ENCODE peak calls at places on chromosomes 1 and 21, in eight cellular contexts. R, L, E, G, A, Z, W and C are unnamed samples.
A peak's percentile ranks its signal among the peaks of the same experiment; 100 is the strongest.

GRCh38 chr21:34926784-34927548 is 122.1 kb downstream of the RUNX1 start:
- DNase-seq in G (peak; percentile 63), L (no peak), W (no peak), Z (no peak), R (no peak), E (peak; percentile 43), A (peak; percentile 44), C (no peak)

GRCh38 chr1:51423098-51423821 is 92.9 kb upstream of the TTC39A start:
- DNase-seq in Z (no peak), W (no peak), E (no peak), R (no peak), L (no peak), A (no peak), G (peak; percentile 58), C (no peak)

GRCh38 chr1:51569284-51570062 is 47.4 kb upstream of the OSBPL9 start:
- DNase-seq in A (peak; percentile 77), L (no peak), W (no peak), E (peak; percentile 45), G (peak; percentile 51), R (peak; percentile 87), Z (no peak), C (peak; percentile 86)

GRCh38 chr1:44596511-44596910 is 77.8 kb downstream of the TMEM53 start:
- DNase-seq in A (no peak), E (no peak), W (no peak), R (no peak), G (no peak), L (no peak), Z (no peak), C (no peak)

GRCh38 chr1:13801232-13801631 is 101.2 kb downstream of the PRDM2 start:
- DNase-seq in W (no peak), L (no peak), A (no peak), Z (no peak), R (no peak), E (no peak), G (peak; percentile 26), C (no peak)

GRCh38 chr1:45016767-45017166 is 4.7 kb downstream of the UROD start:
- DNase-seq in E (no peak), R (no peak), L (no peak), Z (no peak), W (no peak), G (no peak), A (no peak), C (no peak)

GRCh38 chr21:41868062-41868710 is 11.0 kb downstream of the PRDM15 start:
- DNase-seq in G (no peak), R (no peak), W (no peak), E (no peak), A (peak; percentile 20), Z (no peak), L (no peak), C (peak; percentile 86)

GRCh38 chr21:36643374-36644250 is 55.3 kb upstream of the SIM2 start:
- DNase-seq in Z (no peak), R (no peak), E (no peak), W (no peak), G (no peak), L (no peak), A (no peak), C (no peak)

GRCh38 chr1:229597877-229598276 is 28.0 kb downstream of the TAF5L start:
- DNase-seq in W (no peak), L (no peak), E (no peak), Z (no peak), R (no peak), G (peak; percentile 10), A (peak; percentile 16), C (no peak)

GRCh38 chr1:98421098-98421460 is 240.4 kb upstream of the SNX7 start:
- DNase-seq in Z (no peak), G (no peak), R (no peak), L (no peak), A (no peak), E (no peak), W (no peak), C (no peak)

GRCh38 chr1:6936308-6936675 is 151.0 kb downstream of the CAMTA1 start:
- DNase-seq in R (no peak), Z (no peak), W (no peak), A (no peak), L (no peak), G (no peak), E (no peak), C (no peak)

DNA sequence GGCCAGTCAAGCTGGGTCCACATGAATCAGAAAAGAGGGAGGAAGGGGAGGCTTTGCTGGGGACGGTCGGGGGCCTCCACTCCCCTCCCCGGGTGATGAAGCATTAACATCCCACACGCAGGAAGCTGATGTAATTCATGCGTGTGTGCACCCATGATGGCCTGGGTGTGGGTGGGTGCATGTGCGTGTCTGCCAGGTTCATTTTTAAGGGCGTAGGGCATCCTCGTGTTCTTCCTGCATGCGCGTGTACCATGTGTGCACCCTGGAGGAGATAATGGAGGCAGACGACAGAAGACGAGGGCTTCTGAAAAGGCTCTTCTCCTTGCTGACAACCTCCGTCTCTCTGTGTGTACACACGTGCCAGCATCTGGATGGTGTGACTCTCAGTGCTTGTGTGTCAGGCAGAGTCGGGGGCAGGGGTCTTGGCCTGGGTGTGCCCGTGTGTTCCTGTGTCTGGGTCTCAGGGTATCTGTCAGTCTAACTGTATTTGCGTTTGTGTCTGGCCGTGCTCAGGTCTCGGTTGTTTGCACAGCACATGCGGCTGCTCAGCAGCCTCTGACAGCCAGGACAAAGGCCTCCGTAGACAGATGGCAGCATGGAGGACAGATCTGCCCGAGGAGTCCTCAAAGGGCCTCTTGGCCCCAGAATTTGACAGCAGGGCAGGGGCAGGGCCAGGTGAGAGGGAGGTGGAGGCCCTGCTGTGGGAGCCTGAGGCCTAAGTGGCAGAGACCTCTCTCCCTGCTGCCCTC is 2.4 kb downstream of the RAP1GAP start:
- DNase-seq in G (no peak), E (peak; percentile 34), L (no peak), A (no peak), R (no peak), W (no peak), Z (no peak), C (no peak)
- TF ChIP-seq CTCF in G (no peak), E (no peak), L (no peak), A (no peak), R (no peak), W (no peak), Z (no peak), C (no peak)

GRCh38 chr1:203028784-203029553 is 2.7 kb downstream of the PPFIA4 start:
- DNase-seq in W (no peak), R (no peak), E (no peak), L (no peak), Z (peak; percentile 68), A (no peak), G (peak; percentile 26), C (no peak)

GRCh38 chr1:203025721-203026665 is at the start of gene PPFIA4:
- DNase-seq in E (peak; percentile 86), G (peak; percentile 91), R (peak; percentile 84), A (peak; percentile 80), L (peak; percentile 87), W (peak; percentile 89), Z (peak; percentile 89), C (peak; percentile 41)

GRCh38 chr1:203028067-203028783 is 1.9 kb downstream of the PPFIA4 start:
- DNase-seq in E (no peak), W (peak; percentile 18), R (no peak), A (no peak), G (peak; percentile 29), L (no peak), Z (peak; percentile 53), C (no peak)

GRCh38 chr1:203031467-203031866 is 5.2 kb downstream of the PPFIA4 start:
- DNase-seq in W (no peak), R (no peak), Z (no peak), L (no peak), A (no peak), G (no peak), E (no peak), C (no peak)

GRCh38 chr1:203026666-203027663 is 674 bp downstream of the PPFIA4 start:
- DNase-seq in Z (peak; percentile 70), R (no peak), E (no peak), L (no peak), W (peak; percentile 46), A (no peak), G (no peak), C (no peak)
- H3K4me3 ChIP-seq in Z (peak overlapping the region; percentile 54), R (peak overlapping the region; percentile 60), E (no peak overlapping the region), L (peak overlapping the region; percentile 79), W (peak overlapping the region; percentile 42), A (peak overlapping the region; percentile 55), G (peak overlapping the region; percentile 89), C (peak overlapping the region; percentile 71)

GRCh38 chr1:212649020-212649419 is 40.5 kb downstream of the ATF3 start:
- DNase-seq in A (no peak), R (no peak), G (peak; percentile 22), W (no peak), Z (no peak), E (no peak), L (no peak), C (no peak)

GRCh38 chr1:212651977-212652376 is 43.4 kb downstream of the ATF3 start:
- DNase-seq in A (no peak), Z (no peak), L (no peak), G (no peak), W (no peak), R (no peak), E (no peak), C (no peak)

GRCh38 chr1:212648431-212648830 is 39.9 kb downstream of the ATF3 start:
- DNase-seq in Z (no peak), R (no peak), L (no peak), G (no peak), W (no peak), A (no peak), E (no peak), C (no peak)

GRCh38 chr1:212651521-212651920 is 43.0 kb downstream of the ATF3 start:
- DNase-seq in Z (no peak), A (no peak), E (no peak), G (peak; percentile 20), W (no peak), R (no peak), L (no peak), C (no peak)

DNA sequence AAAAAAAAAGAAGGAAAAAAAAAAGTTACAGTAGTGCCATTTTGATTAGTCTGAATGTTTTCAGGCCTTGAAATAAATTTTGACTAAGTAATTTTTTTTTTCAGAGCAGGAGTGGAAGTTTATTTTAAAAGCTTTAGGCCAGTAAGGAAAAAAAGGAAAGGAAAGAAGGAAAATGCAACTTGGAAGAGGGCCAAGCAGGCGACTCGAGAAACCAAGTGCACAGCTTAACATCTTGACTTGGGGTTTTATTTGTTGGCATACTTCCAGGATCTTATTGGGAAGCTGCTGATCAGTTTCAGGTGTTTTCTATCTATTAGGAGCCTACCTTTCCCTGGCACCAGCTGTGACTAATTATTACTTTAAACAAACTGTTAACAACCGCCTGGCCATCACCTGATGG is 41.7 kb downstream of the ATF3 start:
- DNase-seq in G (no peak), A (no peak), W (no peak), Z (no peak), E (no peak), R (no peak), L (no peak), C (no peak)
- TF ChIP-seq CTCF in G (no peak), A (no peak), W (no peak), Z (no peak), E (no peak), R (no peak), L (no peak), C (no peak)

DNA sequence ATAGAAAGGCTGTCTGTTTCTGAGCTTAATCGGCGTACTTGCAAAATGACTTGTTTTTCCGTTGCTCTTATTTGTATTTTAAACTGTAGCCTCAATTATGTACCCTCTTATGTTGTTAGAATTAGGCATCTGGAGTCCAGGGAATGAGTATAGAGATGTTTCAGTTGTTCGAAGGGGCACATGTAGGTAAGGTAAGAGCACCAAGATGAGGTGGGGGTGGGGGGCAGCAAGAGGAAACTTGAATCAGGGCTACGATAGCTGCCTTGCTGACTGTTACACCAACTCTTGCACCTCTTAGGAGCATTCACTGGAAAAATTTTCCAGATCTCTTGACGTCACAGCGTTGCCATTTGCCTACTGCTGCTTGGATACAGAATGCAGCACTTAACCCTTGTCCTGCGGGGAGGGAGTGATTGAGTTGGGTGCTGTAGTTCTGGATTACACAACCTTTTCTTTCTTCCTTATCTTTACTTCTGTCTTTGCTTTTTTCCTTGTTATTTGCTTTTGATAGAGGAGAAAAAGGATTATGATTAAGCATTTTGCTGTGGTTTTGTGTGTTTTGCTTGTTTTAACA is 3.2 kb downstream of the ATP1B1 start:
- DNase-seq in G (peak; percentile 93), Z (no peak), W (peak; percentile 66), E (peak; percentile 91), R (peak; percentile 63), A (peak; percentile 87), L (peak; percentile 24), C (no peak)
- H3K4me3 ChIP-seq in G (no peak overlapping the region), Z (no peak overlapping the region), W (peak overlapping the region; percentile 93), E (no peak overlapping the region), R (peak overlapping the region; percentile 99), A (peak overlapping the region; percentile 57), L (peak overlapping the region; percentile 94), C (peak overlapping the region; percentile 6)